ENCODE peak calls at places on chromosome 19, in five cellular contexts. Q is cardiac muscle cell, M is breast epithelium, Y is heart right ventricle, L is HCT116. R is an unnamed sample.

GRCh38 chr19:50716178-50717025 is 3.2 kb downstream of the SHANK1 start:
- DNase-seq in Y (no peak), Q (no peak), M (no peak), L (no peak), R (no peak)

GRCh38 chr19:33622809-33623511 is 1.2 kb downstream of the CHST8 start:
- DNase-seq in Y (no peak), M (no peak), Q (peak; percentile 23), L (no peak), R (no peak)

GRCh38 chr19:47699360-47699917 is 13.8 kb upstream of the EHD2 start:
- DNase-seq in L (no peak), Y (no peak), M (no peak), Q (peak; percentile 60), R (no peak)

GRCh38 chr19:56507446-56508281 is at the start of gene ZNF471:
- DNase-seq in Q (peak; percentile 93), Y (peak; percentile 99), M (peak; percentile 98), L (no peak), R (peak; percentile 99)

GRCh38 chr19:55702131-55702627 is 27.2 kb downstream of the EPN1 start:
- DNase-seq in Q (no peak), M (no peak), Y (no peak), L (no peak), R (peak; percentile 13)

GRCh38 chr19:10292206-10292788 is 2.5 kb downstream of the ICAM5 start:
- DNase-seq in Q (peak; percentile 95), L (peak; percentile 71), Y (peak; percentile 66), M (peak; percentile 92), R (peak; percentile 56)

GRCh38 chr19:16051254-16052025 is 24.9 kb upstream of the TPM4 start:
- DNase-seq in M (no peak), Q (no peak), Y (no peak), L (peak; percentile 51), R (no peak)

GRCh38 chr19:49953376-49953775 is 7.6 kb downstream of the SIGLEC11 start:
- DNase-seq in Q (no peak), L (no peak), Y (no peak), M (no peak), R (no peak)

GRCh38 chr19:32223595-32224370 is 121.6 kb upstream of the ZNF507 start:
- DNase-seq in L (no peak), M (no peak), Q (no peak), Y (no peak), R (no peak)

GRCh38 chr19:56748443-56748842 is 76.9 kb upstream of the ZNF835 start:
- DNase-seq in L (no peak), Q (no peak), M (no peak), Y (no peak), R (peak; percentile 63)

GRCh38 chr19:48695743-48696352 is at the start of gene FUT2:
- DNase-seq in L (no peak), Q (no peak), Y (no peak), M (no peak), R (no peak)

GRCh38 chr19:16198363-16198636 is 589 bp downstream of the AP1M1 start:
- DNase-seq in Y (no peak), L (no peak), Q (no peak), M (no peak), R (no peak)

GRCh38 chr19:16066611-16067104 is 9.6 kb upstream of the TPM4 start:
- DNase-seq in Q (no peak), L (peak; percentile 80), Y (peak; percentile 34), M (no peak), R (peak; percentile 48)

GRCh38 chr19:55638864-55639359 is 1.9 kb upstream of the ZNF580 start:
- DNase-seq in Q (peak; percentile 38), L (no peak), M (no peak), Y (no peak), R (peak; percentile 26)

GRCh38 chr19:11105014-11105636 is 15.9 kb downstream of the LDLR start:
- DNase-seq in Y (no peak), Q (no peak), M (no peak), L (no peak), R (no peak)

GRCh38 chr19:40530091-40530901 is 46.4 kb upstream of the SHKBP1 start:
- DNase-seq in Y (no peak), L (no peak), M (no peak), Q (peak; percentile 82), R (no peak)

GRCh38 chr19:46901701-46902401 is 41.1 kb downstream of the ARHGAP35 start:
- DNase-seq in Q (no peak), M (no peak), Y (no peak), L (no peak), R (no peak)

GRCh38 chr19:28537896-28538295 is 675.1 kb downstream of the UQCRFS1 start:
- DNase-seq in L (no peak), Y (no peak), M (no peak), Q (no peak), R (no peak)

GRCh38 chr19:47415953-47416666 is 3.2 kb downstream of the MEIS3 start:
- DNase-seq in M (no peak), Y (no peak), L (no peak), Q (no peak), R (no peak)

DNA sequence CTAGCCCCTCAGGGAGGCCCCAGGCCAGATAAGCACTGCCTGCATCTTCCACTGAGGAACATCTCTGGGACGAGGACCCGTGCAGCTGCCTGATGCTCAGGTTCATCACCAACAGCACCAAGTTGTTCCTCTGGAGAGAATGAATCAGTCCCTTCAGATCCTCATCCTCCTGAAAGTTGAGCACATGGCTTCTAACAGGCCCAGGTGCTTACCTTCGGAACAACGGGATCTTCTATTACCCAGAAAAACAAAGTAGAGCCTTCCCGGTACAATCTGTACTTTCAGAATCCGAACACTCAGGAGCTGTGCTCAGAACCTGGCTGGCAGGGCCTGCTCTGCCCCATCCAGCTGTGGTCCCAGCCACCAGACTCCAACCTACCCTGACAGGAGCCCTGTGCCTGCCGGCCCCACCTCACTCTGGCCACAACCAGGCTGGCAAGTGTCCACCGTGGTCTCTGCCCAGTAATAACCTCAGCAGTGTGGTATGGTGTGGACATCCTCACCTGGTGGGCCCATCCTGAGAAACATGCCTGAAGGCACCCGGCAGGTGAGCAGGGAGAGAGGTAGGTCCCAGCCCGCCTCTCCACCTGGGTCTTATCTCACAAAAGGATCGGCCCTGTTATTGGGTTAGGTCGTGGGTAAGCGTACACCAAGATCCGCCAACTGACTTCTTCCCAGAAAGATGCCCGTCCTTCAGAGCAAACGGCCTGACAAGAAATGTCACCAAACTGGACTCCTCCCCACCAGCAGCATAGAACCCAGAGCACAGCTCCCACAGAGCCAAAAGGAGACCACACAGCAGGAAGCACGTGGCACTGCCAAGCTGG is 34.1 kb downstream of the ELL start:
- DNase-seq in Y (no peak), L (no peak), Q (no peak), M (peak; percentile 47), R (no peak)
- TF ChIP-seq CTCF in Y (no peak), L (no peak), Q (no peak), M (no peak), R (no peak)

GRCh38 chr19:45450042-45450380 is 17.8 kb upstream of the FOSB start:
- DNase-seq in L (no peak), Q (no peak), M (no peak), Y (no peak), R (no peak)

GRCh38 chr19:45448887-45449299 is 18.9 kb upstream of the FOSB start:
- DNase-seq in M (no peak), Y (no peak), L (no peak), Q (no peak), R (no peak)

GRCh38 chr19:45446295-45446694 is 21.5 kb upstream of the FOSB start:
- DNase-seq in Q (no peak), M (no peak), L (no peak), Y (no peak), R (no peak)

GRCh38 chr19:45446944-45447343 is 20.9 kb upstream of the FOSB start:
- DNase-seq in M (peak; percentile 88), Q (no peak), L (no peak), Y (no peak), R (no peak)

GRCh38 chr19:45448425-45448756 is 19.4 kb upstream of the FOSB start:
- DNase-seq in Q (no peak), L (no peak), Y (no peak), M (no peak), R (no peak)
- H3K4me1 ChIP-seq in Q (peaks cover 4% of the 10 kb centered on the region), L (peaks cover 35% of the 10 kb centered on the region), Y (peaks cover 10% of the 10 kb centered on the region), M (peaks cover 14% of the 10 kb centered on the region), R (peaks cover 15% of the 10 kb centered on the region)

DNA sequence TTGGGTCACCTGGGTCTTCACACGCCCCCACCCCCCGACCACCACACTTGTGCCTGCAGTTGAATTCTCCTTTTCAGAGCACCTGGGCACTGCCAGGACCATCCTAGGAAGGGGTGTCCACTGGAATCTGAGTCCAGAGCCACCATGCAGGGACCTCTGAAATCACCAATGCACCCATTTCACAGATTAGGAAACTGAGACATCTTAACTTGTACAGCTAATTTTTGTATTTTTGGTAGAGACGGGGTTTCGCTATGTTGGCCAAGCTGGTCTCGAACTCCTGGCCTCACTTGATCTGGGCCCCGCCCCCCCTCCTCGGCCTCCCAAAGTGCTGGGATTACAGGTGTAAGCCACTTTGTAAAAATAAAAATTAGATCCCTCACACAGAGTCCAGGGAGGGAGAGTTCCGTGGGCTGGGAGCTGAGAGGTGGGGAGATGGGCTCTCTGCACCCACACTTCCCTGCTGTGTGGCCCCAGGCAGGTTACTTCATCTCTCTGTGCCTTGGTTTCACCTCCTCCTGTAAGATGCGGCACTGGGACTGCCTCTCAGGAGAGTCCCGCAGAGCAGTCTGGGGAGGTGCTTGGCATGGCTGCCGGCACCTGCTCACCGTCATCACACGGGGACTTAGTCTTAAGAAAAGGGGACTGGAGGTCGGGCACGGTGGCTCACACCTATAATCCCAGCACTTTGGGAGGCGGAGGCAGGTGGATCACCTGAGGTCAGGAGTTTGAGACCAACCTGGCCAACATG is 45.9 kb upstream of the C19orf12 start:
- DNase-seq in Y (no peak), M (no peak), L (no peak), Q (no peak), R (no peak)
- TF ChIP-seq CTCF in Y (no peak), M (no peak), L (no peak), Q (no peak), R (no peak)

GRCh38 chr19:19432732-19433131 is 27.3 kb downstream of the GATAD2A start:
- DNase-seq in Y (no peak), L (no peak), M (no peak), Q (no peak), R (no peak)

GRCh38 chr19:19436137-19436691 is 30.7 kb downstream of the GATAD2A start:
- DNase-seq in Q (no peak), Y (no peak), M (no peak), L (no peak), R (no peak)

GRCh38 chr19:19434483-19435045 is 29.1 kb downstream of the GATAD2A start:
- DNase-seq in Y (peak; percentile 66), M (no peak), L (no peak), Q (no peak), R (peak; percentile 63)

GRCh38 chr19:19429361-19429760 is 23.9 kb downstream of the GATAD2A start:
- DNase-seq in L (no peak), Y (no peak), M (no peak), Q (no peak), R (no peak)

DNA sequence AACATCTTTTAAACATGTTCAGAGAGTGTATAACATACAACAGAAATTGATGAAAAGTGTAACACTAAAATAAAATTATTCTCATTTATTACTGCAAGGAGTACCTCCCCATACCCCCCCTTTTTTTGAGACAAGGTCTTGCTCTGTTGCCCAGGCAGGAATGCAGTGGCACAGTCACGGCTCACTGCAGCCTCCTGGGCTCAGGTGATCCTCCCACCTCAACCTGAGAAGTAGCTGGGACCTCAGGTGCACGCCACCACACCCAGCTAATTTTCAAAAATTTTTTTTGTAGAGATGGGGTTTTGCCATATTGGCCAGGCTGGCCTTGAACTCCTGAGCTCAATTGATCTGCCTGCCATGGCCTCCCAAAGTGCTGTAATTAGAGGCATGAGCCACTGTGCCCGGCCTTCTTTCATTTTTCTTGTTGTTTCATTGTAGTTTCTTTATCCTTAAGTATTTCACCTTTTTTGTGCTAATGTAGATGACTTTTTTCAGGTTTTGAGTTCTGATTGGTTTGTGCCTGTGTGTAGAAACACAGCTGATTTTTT is 28.3 kb downstream of the GATAD2A start:
- DNase-seq in Q (no peak), Y (no peak), M (no peak), L (no peak), R (no peak)
- H3K4me1 ChIP-seq in Q (peaks cover 8% of the 10 kb centered on the region), Y (peaks cover 48% of the 10 kb centered on the region), M (peaks cover 6% of the 10 kb centered on the region), L (no peaks in the 10 kb centered on the region), R (peaks cover 12% of the 10 kb centered on the region)